ENCODE peak calls at places on chromosomes 12 and 14, in six cellular contexts. One of them, this sample, is unnamed.

GRCh38 chr14:56271988-56272387 is 153.8 kb downstream of the PELI2 start:
- DNase-seq in HepG2: no peak
- DNase-seq in GM23338: no peak
- DNase-seq in heart left ventricle: no peak
- DNase-seq in sigmoid colon: no peak
- DNase-seq in HCT116: no peak
- DNase-seq in this sample: peak; percentile 75

GRCh38 chr14:28157887-28158791 is 608.4 kb upstream of the FOXG1 start:
- DNase-seq in HepG2: no peak
- DNase-seq in GM23338: no peak
- DNase-seq in heart left ventricle: no peak
- DNase-seq in sigmoid colon: peak; percentile 50
- DNase-seq in HCT116: no peak
- DNase-seq in this sample: no peak

GRCh38 chr12:45944771-45945170 is 45.6 kb downstream of the SCAF11 start:
- DNase-seq in HepG2: no peak
- DNase-seq in GM23338: no peak
- DNase-seq in heart left ventricle: no peak
- DNase-seq in sigmoid colon: no peak
- DNase-seq in HCT116: no peak
- DNase-seq in this sample: no peak

GRCh38 chr12:57473392-57473791 is 6.3 kb downstream of the ARHGAP9 start:
- DNase-seq in HepG2: no peak
- DNase-seq in GM23338: no peak
- DNase-seq in heart left ventricle: no peak
- DNase-seq in sigmoid colon: no peak
- DNase-seq in HCT116: no peak
- DNase-seq in this sample: no peak

GRCh38 chr12:25962932-25963525 is 4.5 kb downstream of the RASSF8 start:
- DNase-seq in HepG2: no peak
- DNase-seq in GM23338: no peak
- DNase-seq in heart left ventricle: no peak
- DNase-seq in sigmoid colon: peak; percentile 86
- DNase-seq in HCT116: no peak
- DNase-seq in this sample: no peak

GRCh38 chr12:42756841-42757661 is 167.5 kb upstream of the PRICKLE1 start:
- DNase-seq in HepG2: no peak
- DNase-seq in GM23338: peak; percentile 92
- DNase-seq in heart left ventricle: no peak
- DNase-seq in sigmoid colon: no peak
- DNase-seq in HCT116: peak; percentile 85
- DNase-seq in this sample: peak; percentile 93

GRCh38 chr14:100634026-100634425 is 46.8 kb upstream of the BEGAIN start:
- DNase-seq in HepG2: no peak
- DNase-seq in GM23338: no peak
- DNase-seq in heart left ventricle: no peak
- DNase-seq in sigmoid colon: no peak
- DNase-seq in HCT116: no peak
- DNase-seq in this sample: no peak

GRCh38 chr12:80837342-80837978 is 100.3 kb downstream of the LIN7A start:
- DNase-seq in HepG2: peak; percentile 61
- DNase-seq in GM23338: peak; percentile 91
- DNase-seq in heart left ventricle: no peak
- DNase-seq in sigmoid colon: no peak
- DNase-seq in HCT116: peak; percentile 19
- DNase-seq in this sample: peak; percentile 43

GRCh38 chr14:23984891-23985607 is 3.7 kb upstream of the DHRS4L2 start:
- DNase-seq in HepG2: peak; percentile 36
- DNase-seq in GM23338: no peak
- DNase-seq in heart left ventricle: no peak
- DNase-seq in sigmoid colon: no peak
- DNase-seq in HCT116: no peak
- DNase-seq in this sample: peak; percentile 90

GRCh38 chr14:53147893-53148292 is 5.2 kb downstream of the DDHD1 start:
- DNase-seq in HepG2: no peak
- DNase-seq in GM23338: no peak
- DNase-seq in heart left ventricle: no peak
- DNase-seq in sigmoid colon: no peak
- DNase-seq in HCT116: no peak
- DNase-seq in this sample: no peak

GRCh38 chr12:51000245-51000644 is 25.9 kb downstream of the SLC11A2 start:
- DNase-seq in HepG2: no peak
- DNase-seq in GM23338: no peak
- DNase-seq in heart left ventricle: no peak
- DNase-seq in sigmoid colon: no peak
- DNase-seq in HCT116: no peak
- DNase-seq in this sample: peak; percentile 84

GRCh38 chr12:95412826-95413311 is 61.1 kb upstream of the METAP2 start:
- DNase-seq in HepG2: no peak
- DNase-seq in GM23338: no peak
- DNase-seq in heart left ventricle: no peak
- DNase-seq in sigmoid colon: no peak
- DNase-seq in HCT116: peak; percentile 23
- DNase-seq in this sample: peak; percentile 75

DNA sequence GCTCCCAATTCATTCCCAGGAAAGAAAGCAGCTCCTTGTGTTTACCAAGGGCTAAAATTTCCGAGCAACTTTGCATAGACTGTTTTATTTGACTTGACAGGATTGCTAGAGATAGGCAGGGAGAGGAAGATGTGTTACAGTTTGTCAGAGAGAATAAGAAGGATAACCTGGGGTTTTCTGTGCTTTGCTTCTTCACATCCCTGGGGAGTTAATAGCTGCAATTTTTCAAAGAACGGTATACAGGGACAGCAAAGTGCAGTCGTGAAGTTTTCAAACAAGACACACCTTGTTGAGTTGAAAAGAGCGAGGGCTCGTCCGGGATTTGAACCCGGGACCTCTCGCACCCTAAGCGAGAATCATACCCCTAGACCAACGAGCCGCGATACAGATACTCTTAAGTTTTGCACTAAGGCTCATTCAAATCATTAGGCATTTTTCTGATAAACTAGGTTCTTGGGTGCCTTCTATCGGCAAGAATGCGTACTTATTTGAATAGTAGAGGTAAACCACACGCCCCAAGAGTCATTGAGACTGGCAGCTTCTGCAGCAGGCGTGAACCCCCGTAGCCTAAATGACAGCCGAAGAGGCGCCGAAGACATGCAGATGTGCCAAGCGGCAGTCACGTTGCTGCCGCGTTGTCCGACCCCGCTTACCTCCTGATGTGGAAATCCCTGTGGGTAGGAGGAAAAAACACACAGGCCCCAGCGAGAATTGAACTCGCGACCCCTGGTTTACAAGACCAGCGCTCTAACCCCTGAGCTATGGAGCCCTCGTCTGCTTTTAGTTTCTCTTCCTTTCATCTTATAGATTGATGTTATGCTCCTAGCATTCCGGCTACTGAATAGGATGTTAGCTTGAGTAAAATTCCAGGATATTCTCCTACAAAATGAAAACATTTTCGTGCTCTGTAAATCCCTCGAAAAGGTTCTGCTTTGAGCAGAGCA is 22.2 kb upstream of the RNASE12 start:
- DNase-seq in HepG2: peak; percentile 99
- DNase-seq in GM23338: peak; percentile 96
- DNase-seq in heart left ventricle: peak; percentile 83
- DNase-seq in sigmoid colon: peak; percentile 93
- DNase-seq in HCT116: peak; percentile 97
- DNase-seq in this sample: peak; percentile 96
- H3K27ac ChIP-seq in HepG2: peak overlapping the region; percentile 73
- H3K27ac ChIP-seq in GM23338: peak overlapping the region; percentile 7
- H3K27ac ChIP-seq in heart left ventricle: no peak overlapping the region
- H3K27ac ChIP-seq in sigmoid colon: peak overlapping the region; percentile 73
- H3K27ac ChIP-seq in HCT116: peak overlapping the region; percentile 57
- H3K27ac ChIP-seq in this sample: no peak overlapping the region

DNA sequence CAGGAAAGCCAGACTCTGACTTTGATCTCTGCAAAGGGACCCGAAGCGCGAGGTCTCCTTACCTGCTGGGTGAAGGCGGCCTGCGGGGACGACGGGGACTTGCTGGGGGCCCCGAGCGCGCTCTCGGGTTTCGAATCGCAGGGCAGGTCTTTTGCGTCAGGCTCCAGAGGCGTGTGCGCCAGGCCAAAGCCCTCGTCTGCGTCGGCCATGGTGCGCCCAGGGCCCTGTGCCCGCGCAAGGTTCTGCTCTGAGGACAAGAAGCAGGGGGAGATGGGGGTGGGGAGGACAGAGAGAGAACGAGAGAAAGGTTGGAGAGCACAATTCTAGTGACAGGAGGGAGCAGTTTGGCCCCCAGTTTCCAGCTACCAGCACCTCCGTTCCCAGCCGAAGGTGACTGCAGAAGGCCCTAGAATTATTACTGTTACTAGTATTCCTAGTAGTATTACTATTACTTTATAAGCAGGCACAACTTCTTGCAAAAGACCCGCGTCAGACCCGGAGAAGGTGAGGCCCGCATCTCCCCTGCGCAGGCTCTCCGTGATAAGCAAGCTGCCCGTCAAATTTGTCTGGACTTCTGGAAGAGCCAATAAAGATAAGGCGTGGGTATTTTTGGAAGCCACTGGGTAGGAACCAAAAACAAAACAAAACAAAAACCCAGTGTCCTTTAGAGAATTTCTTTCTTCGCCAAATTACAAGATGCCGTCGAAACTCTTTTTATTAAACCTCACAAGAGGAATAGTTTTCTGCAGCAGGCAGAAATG is 2.1 kb downstream of the TBX5 start:
- DNase-seq in HepG2: no peak
- DNase-seq in GM23338: peak; percentile 71
- DNase-seq in heart left ventricle: peak; percentile 69
- DNase-seq in sigmoid colon: no peak
- DNase-seq in HCT116: no peak
- DNase-seq in this sample: no peak
- H3K4me1 ChIP-seq in HepG2: no peaks in the 10 kb centered on the region
- H3K4me1 ChIP-seq in GM23338: peaks cover 80% of the 10 kb centered on the region
- H3K4me1 ChIP-seq in heart left ventricle: peaks cover 45% of the 10 kb centered on the region
- H3K4me1 ChIP-seq in sigmoid colon: peaks cover 31% of the 10 kb centered on the region
- H3K4me1 ChIP-seq in HCT116: no peaks in the 10 kb centered on the region
- H3K4me1 ChIP-seq in this sample: no peaks in the 10 kb centered on the region

GRCh38 chr12:52364061-52364460 is 3.2 kb downstream of the KRT85 start:
- DNase-seq in HepG2: no peak
- DNase-seq in GM23338: no peak
- DNase-seq in heart left ventricle: no peak
- DNase-seq in sigmoid colon: no peak
- DNase-seq in HCT116: no peak
- DNase-seq in this sample: no peak

GRCh38 chr12:52363111-52363679 is 4.1 kb downstream of the KRT85 start:
- DNase-seq in HepG2: no peak
- DNase-seq in GM23338: no peak
- DNase-seq in heart left ventricle: no peak
- DNase-seq in sigmoid colon: no peak
- DNase-seq in HCT116: no peak
- DNase-seq in this sample: no peak

GRCh38 chr12:52361553-52361952 is 5.7 kb downstream of the KRT85 start:
- DNase-seq in HepG2: no peak
- DNase-seq in GM23338: no peak
- DNase-seq in heart left ventricle: no peak
- DNase-seq in sigmoid colon: peak; percentile 17
- DNase-seq in HCT116: no peak
- DNase-seq in this sample: no peak

GRCh38 chr12:52360663-52361271 is 6.5 kb downstream of the KRT85 start:
- DNase-seq in HepG2: no peak
- DNase-seq in GM23338: no peak
- DNase-seq in heart left ventricle: no peak
- DNase-seq in sigmoid colon: peak; percentile 40
- DNase-seq in HCT116: no peak
- DNase-seq in this sample: no peak

GRCh38 chr12:52362118-52362726 is 5.1 kb downstream of the KRT85 start:
- DNase-seq in HepG2: no peak
- DNase-seq in GM23338: peak; percentile 34
- DNase-seq in heart left ventricle: no peak
- DNase-seq in sigmoid colon: no peak
- DNase-seq in HCT116: no peak
- DNase-seq in this sample: no peak
- TF ChIP-seq CTCF in HepG2: peak; percentile 20
- TF ChIP-seq CTCF in GM23338: peak; percentile 63
- TF ChIP-seq CTCF in heart left ventricle: no peak
- TF ChIP-seq CTCF in sigmoid colon: no peak
- TF ChIP-seq CTCF in HCT116: peak; percentile 37
- TF ChIP-seq CTCF in this sample: peak; percentile 51

GRCh38 chr12:116948298-116948697 is 37.5 kb downstream of the FBXW8 start:
- DNase-seq in HepG2: no peak
- DNase-seq in GM23338: no peak
- DNase-seq in heart left ventricle: no peak
- DNase-seq in sigmoid colon: no peak
- DNase-seq in HCT116: no peak
- DNase-seq in this sample: no peak
- H3K27ac ChIP-seq in HepG2: no peak overlapping the region
- H3K27ac ChIP-seq in GM23338: no peak overlapping the region
- H3K27ac ChIP-seq in heart left ventricle: no peak overlapping the region
- H3K27ac ChIP-seq in sigmoid colon: no peak overlapping the region
- H3K27ac ChIP-seq in HCT116: no peak overlapping the region
- H3K27ac ChIP-seq in this sample: no peak overlapping the region

DNA sequence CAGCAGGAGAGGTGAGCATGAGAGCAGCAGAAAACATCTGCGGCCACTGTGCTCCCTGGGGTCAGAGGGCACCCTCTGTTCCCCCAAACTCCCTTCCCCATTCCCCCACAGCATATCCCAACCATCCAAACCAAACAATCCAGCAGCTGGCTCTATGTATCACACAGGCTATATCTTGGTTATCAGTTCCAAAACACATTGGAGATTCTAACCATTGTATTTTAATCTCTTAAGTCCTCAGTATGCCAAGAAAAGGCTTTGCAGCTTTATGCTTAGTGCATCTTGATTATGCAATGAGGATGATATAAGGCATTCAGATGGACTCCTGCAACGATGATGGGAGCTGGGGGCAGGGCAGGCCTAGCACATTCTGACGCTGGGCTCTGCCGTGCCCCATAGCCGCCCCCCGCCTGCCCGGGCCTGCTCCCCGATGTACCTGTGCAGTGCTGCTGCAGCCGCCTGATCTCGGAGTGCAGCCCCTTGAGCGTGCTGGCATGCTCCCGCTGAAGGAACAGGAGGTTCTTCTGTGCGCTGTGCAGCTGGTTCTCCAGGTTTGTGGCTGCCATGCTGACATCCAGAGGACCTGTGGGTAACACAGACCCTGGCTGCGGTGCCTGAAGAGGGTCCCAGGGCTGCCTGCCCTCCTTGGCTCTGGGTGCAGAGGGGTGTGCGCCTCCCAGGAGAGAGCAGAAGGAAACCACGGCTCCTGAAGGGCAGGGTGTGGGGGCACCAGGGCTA is 29.6 kb downstream of the CCDC92 start:
- DNase-seq in HepG2: no peak
- DNase-seq in GM23338: no peak
- DNase-seq in heart left ventricle: no peak
- DNase-seq in sigmoid colon: no peak
- DNase-seq in HCT116: no peak
- DNase-seq in this sample: no peak
- H3K4me1 ChIP-seq in HepG2: peaks cover 4% of the 10 kb centered on the region
- H3K4me1 ChIP-seq in GM23338: no peaks in the 10 kb centered on the region
- H3K4me1 ChIP-seq in heart left ventricle: no peaks in the 10 kb centered on the region
- H3K4me1 ChIP-seq in sigmoid colon: peaks cover 9% of the 10 kb centered on the region
- H3K4me1 ChIP-seq in HCT116: no peaks in the 10 kb centered on the region
- H3K4me1 ChIP-seq in this sample: no peaks in the 10 kb centered on the region

This sample was measured in foreskin keratinocyte.